ENCODE peak calls at places on chromosome 17, in nine cellular contexts. I is IMR-90; S is HCT116; X is PC-3; L is psoas muscle; O is right cardiac atrium; E is naive thymus-derived CD4-positive, alpha-beta T cell; K is SK-N-SH; P is tibial artery. V is an unnamed sample.

GRCh38 chr17:38357488-38358123 is 6.0 kb downstream of the SOCS7 start:
- DNase-seq in I (no peak), S (no peak), X (no peak), L (no peak), O (no peak), E (no peak), K (peak; percentile 52), P (no peak), V (no peak)

GRCh38 chr17:310111-311010 is 42.2 kb downstream of the RPH3AL start:
- DNase-seq in I (no peak), S (no peak), X (no peak), L (no peak), O (no peak), E (no peak), K (no peak), P (no peak), V (peak; percentile 71)

GRCh38 chr17:15122857-15123256 is 142.3 kb downstream of the PMP22 start:
- DNase-seq in I (no peak), S (no peak), X (no peak), L (no peak), O (no peak), E (no peak), K (no peak), P (no peak), V (no peak)

GRCh38 chr17:66364508-66365203 is 62.2 kb downstream of the PRKCA start:
- DNase-seq in I (no peak), S (no peak), X (no peak), L (no peak), O (no peak), E (no peak), K (no peak), P (no peak), V (no peak)

GRCh38 chr17:76148015-76148326 is 6.9 kb upstream of the FOXJ1 start:
- DNase-seq in I (no peak), S (no peak), X (no peak), L (no peak), O (no peak), E (no peak), K (no peak), P (no peak), V (no peak)

GRCh38 chr17:48841395-48841831 is 10.6 kb downstream of the CALCOCO2 start:
- DNase-seq in I (peak; percentile 76), S (no peak), X (no peak), L (no peak), O (no peak), E (peak; percentile 68), K (no peak), P (no peak), V (no peak)

GRCh38 chr17:46717999-46718398 is 100.5 kb downstream of the WNT3 start:
- DNase-seq in I (no peak), S (no peak), X (no peak), L (no peak), O (no peak), E (no peak), K (no peak), P (no peak), V (no peak)

GRCh38 chr17:62876063-62876462 is 67.9 kb upstream of the MARCHF10 start:
- DNase-seq in I (peak; percentile 39), S (no peak), X (peak; percentile 52), L (no peak), O (no peak), E (no peak), K (no peak), P (no peak), V (no peak)

GRCh38 chr17:5785867-5786509 is 201.7 kb upstream of the NLRP1 start:
- DNase-seq in I (peak; percentile 91), S (no peak), X (peak; percentile 60), L (no peak), O (no peak), E (no peak), K (no peak), P (peak; percentile 32), V (no peak)

GRCh38 chr17:4219241-4219640 is 44.5 kb downstream of the ANKFY1 start:
- DNase-seq in I (no peak), S (no peak), X (no peak), L (no peak), O (no peak), E (no peak), K (no peak), P (no peak), V (no peak)

GRCh38 chr17:73088561-73088960 is 3.9 kb downstream of the SLC39A11 start:
- DNase-seq in I (no peak), S (no peak), X (no peak), L (no peak), O (no peak), E (no peak), K (no peak), P (no peak), V (no peak)

GRCh38 chr17:38598536-38598935 is 7.2 kb downstream of the SRCIN1 start:
- DNase-seq in I (peak; percentile 57), S (peak; percentile 87), X (peak; percentile 76), L (no peak), O (no peak), E (no peak), K (peak; percentile 86), P (no peak), V (peak; percentile 66)

GRCh38 chr17:31392856-31393748 is 1.6 kb downstream of the RAB11FIP4 start:
- DNase-seq in I (no peak), S (no peak), X (no peak), L (no peak), O (no peak), E (no peak), K (no peak), P (peak; percentile 62), V (no peak)

GRCh38 chr17:13508916-13509315 is 92.8 kb downstream of the HS3ST3A1 start:
- DNase-seq in I (no peak), S (no peak), X (no peak), L (no peak), O (no peak), E (no peak), K (no peak), P (no peak), V (no peak)

GRCh38 chr17:77497578-77497934 is 356.8 kb downstream of the SEC14L1 start:
- DNase-seq in I (no peak), S (no peak), X (no peak), L (no peak), O (peak; percentile 44), E (no peak), K (peak; percentile 33), P (no peak), V (peak; percentile 45)

GRCh38 chr17:30716461-30717289 is 107.8 kb downstream of the CRLF3 start:
- DNase-seq in I (peak; percentile 16), S (no peak), X (no peak), L (peak; percentile 7), O (no peak), E (no peak), K (peak; percentile 41), P (peak; percentile 55), V (peak; percentile 56)

GRCh38 chr17:49748791-49749190 is 15.1 kb downstream of the FAM117A start:
- DNase-seq in I (no peak), S (no peak), X (no peak), L (no peak), O (no peak), E (peak; percentile 57), K (no peak), P (no peak), V (no peak)

GRCh38 chr17:4899341-4900230 is at the start of gene C17orf107:
- DNase-seq in I (peak; percentile 79), S (no peak), X (no peak), L (peak; percentile 78), O (peak; percentile 94), E (peak; percentile 91), K (no peak), P (peak; percentile 88), V (peak; percentile 94)

GRCh38 chr17:58997756-58998553 is 108.7 kb downstream of the TRIM37 start:
- DNase-seq in I (peak; percentile 40), S (no peak), X (peak; percentile 47), L (no peak), O (no peak), E (no peak), K (no peak), P (no peak), V (no peak)

GRCh38 chr17:47994714-47995113 is 23.8 kb downstream of the CDK5RAP3 start:
- DNase-seq in I (no peak), S (no peak), X (no peak), L (no peak), O (no peak), E (no peak), K (no peak), P (no peak), V (no peak)

GRCh38 chr17:21462259-21462658 is 86.1 kb downstream of the KCNJ12 start:
- DNase-seq in I (no peak), S (no peak), X (no peak), L (no peak), O (no peak), E (no peak), K (no peak), P (no peak), V (no peak)

GRCh38 chr17:45334701-45335677 is 18.2 kb upstream of the MAP3K14 start:
- DNase-seq in I (no peak), S (no peak), X (no peak), L (no peak), O (no peak), E (no peak), K (no peak), P (no peak), V (no peak)
- H3K27ac ChIP-seq in I (no peak overlapping the region), S (no peak overlapping the region), X (no peak overlapping the region), L (no peak overlapping the region), O (no peak overlapping the region), E (no peak overlapping the region), K (no peak overlapping the region), P (no peak overlapping the region), V (no peak overlapping the region)

GRCh38 chr17:68981288-68981687 is 26.1 kb upstream of the ABCA8 start:
- DNase-seq in I (peak; percentile 36), S (no peak), X (peak; percentile 10), L (no peak), O (peak; percentile 68), E (no peak), K (no peak), P (peak; percentile 74), V (no peak)
- H3K4me3 ChIP-seq in I (peak overlapping the region; percentile 9), S (no peak overlapping the region), X (no peak overlapping the region), L (no peak overlapping the region), O (no peak overlapping the region), E (no peak overlapping the region), K (peak overlapping the region; percentile 24), P (no peak overlapping the region), V (peak overlapping the region; percentile 18)

GRCh38 chr17:1715803-1716075 is 5.6 kb upstream of the TLCD2 start:
- DNase-seq in I (no peak), S (no peak), X (no peak), L (no peak), O (no peak), E (no peak), K (no peak), P (no peak), V (no peak)
- H3K4me1 ChIP-seq in I (peaks cover 25% of the 10 kb centered on the region), S (peaks cover 34% of the 10 kb centered on the region), X (peaks cover 37% of the 10 kb centered on the region), L (peaks cover 57% of the 10 kb centered on the region), O (peaks cover 10% of the 10 kb centered on the region), E (peaks cover 20% of the 10 kb centered on the region), K (peaks cover 31% of the 10 kb centered on the region), P (peaks cover 48% of the 10 kb centered on the region), V (peaks cover 33% of the 10 kb centered on the region)

DNA sequence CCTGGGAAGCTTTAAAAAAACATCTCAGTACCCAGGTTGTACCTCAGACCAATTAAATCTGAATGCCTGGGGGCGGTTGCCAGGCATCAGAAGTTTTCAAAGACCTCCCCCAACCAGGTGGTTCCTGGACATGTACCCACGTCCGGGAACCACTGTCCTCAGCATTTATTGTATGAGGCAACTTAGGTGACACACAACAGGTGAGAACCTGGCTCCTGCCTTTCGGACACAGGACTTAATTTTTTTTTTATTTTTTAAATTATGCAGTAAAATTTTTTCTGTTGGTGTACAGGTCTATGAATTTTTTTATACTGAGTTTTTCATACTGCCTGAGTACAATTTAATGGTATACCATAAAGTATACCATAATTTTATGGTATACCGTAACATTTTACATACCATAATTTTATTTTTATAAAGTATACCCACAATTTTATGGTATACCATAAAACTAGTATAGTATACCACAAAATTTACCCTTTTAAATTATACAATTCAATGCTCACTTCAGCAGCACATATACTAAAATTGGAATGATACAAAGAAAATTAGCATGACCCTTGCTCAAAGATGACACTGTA is 38.7 kb upstream of the DHX8 start:
- DNase-seq in I (no peak), S (no peak), X (no peak), L (no peak), O (no peak), E (no peak), K (no peak), P (no peak), V (no peak)
- H3K27ac ChIP-seq in I (no peak overlapping the region), S (no peak overlapping the region), X (no peak overlapping the region), L (no peak overlapping the region), O (no peak overlapping the region), E (no peak overlapping the region), K (no peak overlapping the region), P (no peak overlapping the region), V (peak overlapping the region; percentile 88)